ENCODE peak calls at places on chromosomes 16 and 17, in four cellular contexts. H is GM19239, W is pancreas, F is amniotic stem cell. U is an unnamed sample.

GRCh38 chr17:76438906-76439305 is 14.0 kb downstream of the UBE2O start:
- DNase-seq in W (no peak), F (no peak), H (no peak), U (no peak)

GRCh38 chr17:37671813-37672544 is 28.7 kb upstream of the DDX52 start:
- DNase-seq in W (no peak), F (peak), H (no peak), U (no peak)

GRCh38 chr16:84461504-84462295 is 42.8 kb downstream of the MEAK7 start:
- DNase-seq in W (no peak), H (no peak), F (no peak), U (no peak)

GRCh38 chr16:2514333-2515179 is 804 bp downstream of the ATP6V0C start:
- DNase-seq in W (peak), H (no peak), F (no peak), U (no peak)

GRCh38 chr17:39235555-39236221 is 9.9 kb upstream of the STAC2 start:
- DNase-seq in H (peak), W (no peak), F (no peak), U (peak)

GRCh38 chr16:1167276-1168107 is 14.6 kb downstream of the CACNA1H start:
- DNase-seq in H (no peak), W (peak), F (no peak), U (no peak)

GRCh38 chr16:58862334-58863024 is 128.4 kb upstream of the GOT2 start:
- DNase-seq in H (no peak), W (no peak), F (no peak), U (no peak)

GRCh38 chr16:2180962-2181923 is 15.2 kb downstream of the CASKIN1 start:
- DNase-seq in W (no peak), H (no peak), F (no peak), U (no peak)

GRCh38 chr17:58344791-58345157 is 7.2 kb downstream of the SUPT4H1 start:
- DNase-seq in W (no peak), F (no peak), H (no peak), U (no peak)

GRCh38 chr16:66695935-66696668 is 441 bp downstream of the CMTM4 start:
- DNase-seq in W (peak), F (no peak), H (peak), U (no peak)

GRCh38 chr17:75064040-75064439 is 17.0 kb downstream of the KCTD2 start:
- DNase-seq in W (no peak), F (no peak), H (no peak), U (no peak)

GRCh38 chr17:76255801-76256429 is 9.2 kb upstream of the UBALD2 start:
- DNase-seq in W (no peak), F (no peak), H (no peak), U (no peak)

GRCh38 chr17:4771519-4772234 is at the start of gene TM4SF5:
- DNase-seq in F (no peak), W (peak), H (no peak), U (no peak)

GRCh38 chr17:9644910-9645751 is at the start of gene USP43:
- DNase-seq in H (peak), F (no peak), W (peak), U (peak)

GRCh38 chr16:80666378-80667257 is 125.8 kb downstream of the DYNLRB2 start:
- DNase-seq in F (no peak), H (no peak), W (no peak), U (no peak)

GRCh38 chr16:77881355-77882003 is 93.1 kb downstream of the VAT1L start:
- DNase-seq in F (no peak), H (no peak), W (no peak), U (no peak)

GRCh38 chr17:76422406-76422805 is 30.5 kb downstream of the UBE2O start:
- DNase-seq in W (no peak), H (no peak), F (no peak), U (no peak)

GRCh38 chr16:1790611-1791255 is 2.8 kb downstream of the IGFALS start:
- DNase-seq in W (no peak), F (no peak), H (no peak), U (peak)

GRCh38 chr17:55577011-55577586 is 65.8 kb upstream of the SMIM36 start:
- DNase-seq in F (peak), W (no peak), H (no peak), U (peak)

GRCh38 chr16:68414581-68414980 is 33.7 kb downstream of the SMPD3 start:
- DNase-seq in F (no peak), H (no peak), W (no peak), U (no peak)

GRCh38 chr16:15403392-15403995 is 7.9 kb downstream of the MPV17L start:
- DNase-seq in W (no peak), F (no peak), H (no peak), U (no peak)

GRCh38 chr17:80588687-80589086 is 44.0 kb downstream of the RPTOR start:
- DNase-seq in F (no peak), H (no peak), W (no peak), U (no peak)

GRCh38 chr16:85689950-85690320 is 1.2 kb upstream of the GINS2 start:
- DNase-seq in W (no peak), H (no peak), F (no peak), U (no peak)

GRCh38 chr17:40065771-40066510 is 3.2 kb downstream of the THRA start:
- DNase-seq in F (no peak), H (no peak), W (no peak), U (no peak)

GRCh38 chr17:69951058-69951457 is 124.0 kb upstream of the KCNJ16 start:
- DNase-seq in H (no peak), F (no peak), W (no peak), U (no peak)

GRCh38 chr17:81537856-81538555 is 9.8 kb downstream of the FSCN2 start:
- DNase-seq in W (peak), F (no peak), H (no peak), U (no peak)

GRCh38 chr17:66679631-66680517 is 155.0 kb upstream of the CACNG5 start:
- DNase-seq in F (no peak), H (no peak), W (no peak), U (no peak)

GRCh38 chr16:2749476-2749875 is 3.0 kb upstream of the SRRM2 start:
- DNase-seq in H (no peak), W (no peak), F (no peak), U (no peak)

GRCh38 chr17:32879143-32879542 is 2.2 kb upstream of the MYO1D start:
- DNase-seq in W (no peak), H (no peak), F (no peak), U (no peak)

U was measured in GM06990.